ENCODE peak calls at places on chromosomes 4 and X, in eight cellular contexts. C, V, X, R, L, Y, A and M are unnamed samples.

GRCh38 chrX:70096052-70096451 is 33.8 kb downstream of the OTUD6A start:
- DNase-seq in C (no peak), V (no peak), X (no peak), R (no peak), L (no peak), Y (no peak), A (peak; percentile 11), M (no peak)

GRCh38 chrX:46298821-46299220 is 246.4 kb downstream of the ZNF674 start:
- DNase-seq in C (no peak), V (no peak), X (no peak), R (no peak), L (no peak), Y (no peak), A (peak; percentile 20), M (no peak)

GRCh38 chrX:18885317-18886004 is 98.5 kb downstream of the PHKA2 start:
- DNase-seq in C (no peak), V (no peak), X (no peak), R (peak; percentile 31), L (no peak), Y (no peak), A (no peak), M (no peak)

GRCh38 chr4:28402751-28403150 is 1542.1 kb downstream of the STIM2 start:
- DNase-seq in C (no peak), V (no peak), X (no peak), R (no peak), L (no peak), Y (no peak), A (no peak), M (no peak)

GRCh38 chrX:119145241-119145653 is 17.6 kb upstream of the KIAA1210 start:
- DNase-seq in C (no peak), V (no peak), X (no peak), R (peak; percentile 5), L (no peak), Y (peak; percentile 11), A (no peak), M (no peak)

GRCh38 chr4:186948361-186949291 is 225.0 kb upstream of the FAT1 start:
- DNase-seq in C (no peak), V (no peak), X (no peak), R (peak; percentile 6), L (no peak), Y (peak; percentile 61), A (peak; percentile 75), M (no peak)

GRCh38 chr4:185011408-185011807 is 6.9 kb upstream of the HELT start:
- DNase-seq in C (no peak), V (no peak), X (no peak), R (peak; percentile 48), L (no peak), Y (peak; percentile 72), A (no peak), M (peak; percentile 65)

GRCh38 chrX:150405576-150405975 is 42.5 kb downstream of the MAMLD1 start:
- DNase-seq in C (no peak), V (no peak), X (no peak), R (peak; percentile 6), L (no peak), Y (no peak), A (no peak), M (no peak)

GRCh38 chr4:101818362-101818761 is 27.8 kb downstream of the BANK1 start:
- DNase-seq in C (no peak), V (no peak), X (no peak), R (no peak), L (no peak), Y (no peak), A (peak; percentile 48), M (no peak)

GRCh38 chr4:168167714-168168284 is 75.5 kb downstream of the ANXA10 start:
- DNase-seq in C (no peak), V (no peak), X (no peak), R (no peak), L (no peak), Y (no peak), A (no peak), M (no peak)

GRCh38 chrX:17024896-17025295 is 78.4 kb downstream of the REPS2 start:
- DNase-seq in C (no peak), V (peak; percentile 62), X (no peak), R (peak; percentile 44), L (no peak), Y (peak; percentile 56), A (no peak), M (no peak)

GRCh38 chr4:67332627-67333026 is 212.7 kb downstream of the CENPC start:
- DNase-seq in C (no peak), V (no peak), X (no peak), R (peak; percentile 46), L (no peak), Y (peak; percentile 3), A (peak; percentile 7), M (no peak)

GRCh38 chr4:646460-646859 is 21.1 kb downstream of the PDE6B start:
- DNase-seq in C (peak; percentile 27), V (no peak), X (no peak), R (no peak), L (no peak), Y (no peak), A (no peak), M (no peak)

GRCh38 chr4:173391691-173392090 is 7.2 kb downstream of the SCRG1 start:
- DNase-seq in C (no peak), V (no peak), X (no peak), R (no peak), L (no peak), Y (no peak), A (no peak), M (no peak)

GRCh38 chr4:146214238-146214637 is at the start of gene REELD1:
- DNase-seq in C (no peak), V (no peak), X (no peak), R (no peak), L (no peak), Y (no peak), A (no peak), M (no peak)

GRCh38 chrX:136747003-136747986 is 33.4 kb downstream of the ARHGEF6 start:
- DNase-seq in C (peak; percentile 23), V (no peak), X (peak; percentile 32), R (no peak), L (no peak), Y (no peak), A (no peak), M (no peak)

GRCh38 chr4:44927361-44928061 is 201.2 kb upstream of the GNPDA2 start:
- DNase-seq in C (no peak), V (peak; percentile 25), X (no peak), R (peak; percentile 61), L (no peak), Y (no peak), A (no peak), M (no peak)

GRCh38 chr4:110808371-110808878 is 185.5 kb upstream of the PITX2 start:
- DNase-seq in C (no peak), V (no peak), X (no peak), R (no peak), L (no peak), Y (no peak), A (peak; percentile 40), M (no peak)

GRCh38 chr4:182286035-182286434 is 42.8 kb downstream of the TENM3 start:
- DNase-seq in C (no peak), V (no peak), X (no peak), R (no peak), L (no peak), Y (no peak), A (no peak), M (no peak)

GRCh38 chrX:12891915-12892506 is 14.4 kb upstream of the TLR8 start:
- DNase-seq in C (no peak), V (no peak), X (no peak), R (peak; percentile 53), L (no peak), Y (no peak), A (no peak), M (no peak)

GRCh38 chr4:155474758-155475157 is 98.0 kb upstream of the MAP9 start:
- DNase-seq in C (no peak), V (no peak), X (no peak), R (no peak), L (no peak), Y (no peak), A (no peak), M (no peak)

GRCh38 chrX:14006489-14006888 is 23.2 kb downstream of the GEMIN8 start:
- DNase-seq in C (no peak), V (no peak), X (no peak), R (no peak), L (no peak), Y (no peak), A (no peak), M (no peak)

GRCh38 chrX:42680651-42681050 is 97.3 kb downstream of the PPP1R2C start:
- DNase-seq in C (no peak), V (no peak), X (no peak), R (peak; percentile 4), L (no peak), Y (no peak), A (peak; percentile 10), M (no peak)

GRCh38 chrX:41522071-41522470 is 74.9 kb downstream of the NYX start:
- DNase-seq in C (no peak), V (no peak), X (no peak), R (no peak), L (no peak), Y (no peak), A (no peak), M (no peak)